ENCODE peak calls at places on chromosomes 4 and X, in eight cellular contexts. C, X, U, Q, I, E, R and G are unnamed samples.

GRCh38 chr4:185470503-185471195 is 884 bp downstream of the CCDC110 start:
- DNase-seq in C (no peak), X (no peak), U (no peak), Q (peak; percentile 64), I (peak; percentile 52), E (no peak), R (no peak), G (peak; percentile 49)

GRCh38 chr4:88949605-88950004 is 107.4 kb downstream of the FAM13A start:
- DNase-seq in C (no peak), X (no peak), U (no peak), Q (no peak), I (no peak), E (no peak), R (no peak), G (no peak)

GRCh38 chrX:56789518-56790070 is 60.6 kb downstream of the NBDY start:
- DNase-seq in C (no peak), X (no peak), U (no peak), Q (no peak), I (no peak), E (no peak), R (peak; percentile 13), G (no peak)

GRCh38 chr4:162163892-162164759 is at the start of gene FSTL5:
- DNase-seq in C (no peak), X (no peak), U (peak; percentile 35), Q (no peak), I (peak; percentile 18), E (peak; percentile 80), R (peak; percentile 42), G (peak; percentile 9)

GRCh38 chr4:115675721-115676120 is 562.3 kb upstream of the NDST4 start:
- DNase-seq in C (no peak), X (no peak), U (no peak), Q (no peak), I (no peak), E (no peak), R (no peak), G (no peak)

GRCh38 chrX:52933976-52934703 is 24.2 kb downstream of the FAM156A start:
- DNase-seq in C (no peak), X (no peak), U (no peak), Q (no peak), I (peak; percentile 84), E (no peak), R (no peak), G (no peak)

GRCh38 chr4:54225671-54226398 is 3.3 kb upstream of the PDGFRA start:
- DNase-seq in C (no peak), X (no peak), U (no peak), Q (no peak), I (no peak), E (no peak), R (no peak), G (no peak)

GRCh38 chrX:43817454-43817853 is 64.8 kb downstream of the MAOB start:
- DNase-seq in C (no peak), X (no peak), U (no peak), Q (no peak), I (no peak), E (no peak), R (no peak), G (no peak)

GRCh38 chrX:6225307-6226052 is 3.2 kb downstream of the NLGN4X start:
- DNase-seq in C (no peak), X (no peak), U (no peak), Q (no peak), I (no peak), E (no peak), R (no peak), G (no peak)

GRCh38 chr4:183396187-183396738 is 48.2 kb upstream of the CDKN2AIP start:
- DNase-seq in C (no peak), X (no peak), U (no peak), Q (no peak), I (no peak), E (no peak), R (no peak), G (peak; percentile 16)

GRCh38 chr4:113040793-113041192 is 8.7 kb upstream of the ANK2 start:
- DNase-seq in C (no peak), X (no peak), U (no peak), Q (no peak), I (no peak), E (no peak), R (no peak), G (no peak)

GRCh38 chr4:1047106-1047975 is 35.9 kb downstream of the FGFRL1 start:
- DNase-seq in C (no peak), X (no peak), U (no peak), Q (no peak), I (no peak), E (no peak), R (peak; percentile 17), G (no peak)

GRCh38 chr4:55008166-55009056 is 117.0 kb downstream of the KDR start:
- DNase-seq in C (no peak), X (no peak), U (no peak), Q (no peak), I (no peak), E (no peak), R (peak; percentile 18), G (no peak)

GRCh38 chrX:131987252-131987651 is 35.9 kb upstream of the STK26 start:
- DNase-seq in C (no peak), X (no peak), U (no peak), Q (peak; percentile 71), I (no peak), E (no peak), R (no peak), G (peak; percentile 58)

GRCh38 chr4:67499799-67500198 is 45.5 kb downstream of the CENPC start:
- DNase-seq in C (no peak), X (no peak), U (no peak), Q (no peak), I (no peak), E (no peak), R (no peak), G (no peak)

GRCh38 chrX:3699841-3700381 is 13.5 kb downstream of the PRKX start:
- DNase-seq in C (no peak), X (no peak), U (no peak), Q (peak; percentile 31), I (no peak), E (no peak), R (no peak), G (peak; percentile 34)

GRCh38 chrX:19005909-19006308 is 22.0 kb upstream of the PHKA2 start:
- DNase-seq in C (no peak), X (no peak), U (no peak), Q (no peak), I (peak; percentile 18), E (no peak), R (no peak), G (no peak)

GRCh38 chr4:187276786-187277408 is 553.2 kb upstream of the FAT1 start:
- DNase-seq in C (no peak), X (no peak), U (peak; percentile 17), Q (no peak), I (no peak), E (no peak), R (no peak), G (no peak)

GRCh38 chr4:140004580-140005314 is 149.2 kb downstream of the MAML3 start:
- DNase-seq in C (no peak), X (no peak), U (peak; percentile 6), Q (no peak), I (no peak), E (no peak), R (no peak), G (no peak)

GRCh38 chr4:66681962-66682361 is 863.3 kb downstream of the CENPC start:
- DNase-seq in C (no peak), X (no peak), U (no peak), Q (no peak), I (no peak), E (no peak), R (no peak), G (no peak)

GRCh38 chr4:114417214-114417613 is 181.4 kb upstream of the UGT8 start:
- DNase-seq in C (no peak), X (no peak), U (no peak), Q (no peak), I (peak; percentile 29), E (no peak), R (no peak), G (no peak)

GRCh38 chr4:152585036-152585439 is 49.1 kb upstream of the FBXW7 start:
- DNase-seq in C (no peak), X (no peak), U (no peak), Q (peak; percentile 44), I (no peak), E (no peak), R (no peak), G (no peak)

GRCh38 chr4:8771666-8772065 is 100.0 kb downstream of the HMX1 start:
- DNase-seq in C (no peak), X (no peak), U (no peak), Q (no peak), I (no peak), E (no peak), R (no peak), G (no peak)

GRCh38 chrX:10158279-10158939 is 1.6 kb downstream of the CLCN4 start:
- DNase-seq in C (no peak), X (no peak), U (no peak), Q (no peak), I (no peak), E (no peak), R (peak; percentile 24), G (no peak)

GRCh38 chr4:25859429-25860148 is 3.2 kb downstream of the SEL1L3 start:
- DNase-seq in C (no peak), X (no peak), U (no peak), Q (peak; percentile 71), I (no peak), E (no peak), R (no peak), G (peak; percentile 33)

GRCh38 chrX:45807572-45808425 is 607.1 kb upstream of the DIPK2B start:
- DNase-seq in C (no peak), X (no peak), U (peak; percentile 72), Q (peak; percentile 38), I (no peak), E (no peak), R (no peak), G (peak; percentile 47)

GRCh38 chr4:153117554-153117953 is 86.7 kb upstream of the TRIM2 start:
- DNase-seq in C (no peak), X (no peak), U (no peak), Q (no peak), I (no peak), E (no peak), R (no peak), G (no peak)

GRCh38 chrX:85243155-85243554 is 424 bp downstream of the SATL1 start:
- DNase-seq in C (no peak), X (no peak), U (no peak), Q (no peak), I (peak; percentile 2), E (no peak), R (no peak), G (no peak)

GRCh38 chr4:145694929-145695328 is 15.0 kb downstream of the C4orf51 start:
- DNase-seq in C (no peak), X (no peak), U (no peak), Q (no peak), I (no peak), E (no peak), R (no peak), G (no peak)

GRCh38 chrX:8897259-8897658 is 96.1 kb upstream of the FAM9A start:
- DNase-seq in C (no peak), X (no peak), U (no peak), Q (no peak), I (no peak), E (no peak), R (no peak), G (no peak)

GRCh38 chr4:54173281-54173912 is 55.7 kb upstream of the PDGFRA start:
- DNase-seq in C (no peak), X (no peak), U (no peak), Q (no peak), I (no peak), E (no peak), R (no peak), G (no peak)

GRCh38 chr4:98688416-98689290 is 30.2 kb upstream of the TSPAN5 start:
- DNase-seq in C (peak; percentile 50), X (no peak), U (peak; percentile 76), Q (peak; percentile 68), I (peak; percentile 85), E (no peak), R (peak; percentile 34), G (peak; percentile 69)

GRCh38 chr4:146329042-146329716 is 114.8 kb downstream of the REELD1 start:
- DNase-seq in C (peak; percentile 34), X (no peak), U (peak; percentile 70), Q (no peak), I (no peak), E (no peak), R (no peak), G (no peak)

GRCh38 chrX:76802698-76803097 is 375.2 kb downstream of the MAGEE1 start:
- DNase-seq in C (no peak), X (no peak), U (no peak), Q (no peak), I (no peak), E (no peak), R (no peak), G (no peak)